ENCODE peak calls at places on chromosomes 6 and 20, in ten cellular contexts. One of them, this sample, is unnamed.

GRCh38 chr6:25006565-25007001 is 70.8 kb upstream of the RIPOR2 start:
- DNase-seq in GM10248: peak; percentile 26
- DNase-seq in effector memory CD8-positive, alpha-beta T cell: no peak
- DNase-seq in endodermal cell: no peak
- DNase-seq in CD14-positive monocyte: peak; percentile 86
- DNase-seq in astrocyte of the spinal cord: peak; percentile 45
- DNase-seq in H4: peak; percentile 29
- DNase-seq in NCI-H446 treated with DMSO at 0.1 percent for 48 hours: no peak
- DNase-seq in T1000: no peak
- DNase-seq in NCI-H1092 treated with DMSO at 0.1 percent for 48 hours: no peak
- DNase-seq in this sample: no peak

GRCh38 chr6:73866305-73866704 is 170.3 kb downstream of the CD109 start:
- DNase-seq in GM10248: no peak
- DNase-seq in effector memory CD8-positive, alpha-beta T cell: no peak
- DNase-seq in endodermal cell: no peak
- DNase-seq in CD14-positive monocyte: no peak
- DNase-seq in astrocyte of the spinal cord: no peak
- DNase-seq in H4: no peak
- DNase-seq in NCI-H446 treated with DMSO at 0.1 percent for 48 hours: no peak
- DNase-seq in T1000: no peak
- DNase-seq in NCI-H1092 treated with DMSO at 0.1 percent for 48 hours: no peak
- DNase-seq in this sample: no peak

GRCh38 chr6:128500017-128500416 is 20.4 kb downstream of the PTPRK start:
- DNase-seq in GM10248: no peak
- DNase-seq in effector memory CD8-positive, alpha-beta T cell: no peak
- DNase-seq in endodermal cell: no peak
- DNase-seq in CD14-positive monocyte: no peak
- DNase-seq in astrocyte of the spinal cord: no peak
- DNase-seq in H4: no peak
- DNase-seq in NCI-H446 treated with DMSO at 0.1 percent for 48 hours: no peak
- DNase-seq in T1000: no peak
- DNase-seq in NCI-H1092 treated with DMSO at 0.1 percent for 48 hours: no peak
- DNase-seq in this sample: no peak

GRCh38 chr6:158322724-158323560 is 10.7 kb downstream of the TULP4 start:
- DNase-seq in GM10248: peak; percentile 41
- DNase-seq in effector memory CD8-positive, alpha-beta T cell: no peak
- DNase-seq in endodermal cell: no peak
- DNase-seq in CD14-positive monocyte: no peak
- DNase-seq in astrocyte of the spinal cord: peak; percentile 59
- DNase-seq in H4: peak; percentile 9
- DNase-seq in NCI-H446 treated with DMSO at 0.1 percent for 48 hours: no peak
- DNase-seq in T1000: no peak
- DNase-seq in NCI-H1092 treated with DMSO at 0.1 percent for 48 hours: no peak
- DNase-seq in this sample: no peak

GRCh38 chr6:33297956-33298772 is 578 bp downstream of the RGL2 start:
- DNase-seq in GM10248: peak; percentile 85
- DNase-seq in effector memory CD8-positive, alpha-beta T cell: peak; percentile 54
- DNase-seq in endodermal cell: peak; percentile 95
- DNase-seq in CD14-positive monocyte: peak; percentile 82
- DNase-seq in astrocyte of the spinal cord: peak; percentile 73
- DNase-seq in H4: peak; percentile 63
- DNase-seq in NCI-H446 treated with DMSO at 0.1 percent for 48 hours: no peak
- DNase-seq in T1000: peak; percentile 79
- DNase-seq in NCI-H1092 treated with DMSO at 0.1 percent for 48 hours: peak; percentile 4
- DNase-seq in this sample: peak; percentile 79

GRCh38 chr20:36613974-36614373 is 8.4 kb downstream of the RAB5IF start:
- DNase-seq in GM10248: no peak
- DNase-seq in effector memory CD8-positive, alpha-beta T cell: no peak
- DNase-seq in endodermal cell: no peak
- DNase-seq in CD14-positive monocyte: no peak
- DNase-seq in astrocyte of the spinal cord: no peak
- DNase-seq in H4: no peak
- DNase-seq in NCI-H446 treated with DMSO at 0.1 percent for 48 hours: no peak
- DNase-seq in T1000: no peak
- DNase-seq in NCI-H1092 treated with DMSO at 0.1 percent for 48 hours: peak; percentile 13
- DNase-seq in this sample: no peak

GRCh38 chr6:142605922-142606321 is 304.1 kb downstream of the ADGRG6 start:
- DNase-seq in GM10248: no peak
- DNase-seq in effector memory CD8-positive, alpha-beta T cell: no peak
- DNase-seq in endodermal cell: no peak
- DNase-seq in CD14-positive monocyte: no peak
- DNase-seq in astrocyte of the spinal cord: peak; percentile 57
- DNase-seq in H4: peak; percentile 34
- DNase-seq in NCI-H446 treated with DMSO at 0.1 percent for 48 hours: no peak
- DNase-seq in T1000: no peak
- DNase-seq in NCI-H1092 treated with DMSO at 0.1 percent for 48 hours: no peak
- DNase-seq in this sample: no peak

GRCh38 chr6:79869184-79869583 is 78.2 kb downstream of the ELOVL4 start:
- DNase-seq in GM10248: no peak
- DNase-seq in effector memory CD8-positive, alpha-beta T cell: no peak
- DNase-seq in endodermal cell: no peak
- DNase-seq in CD14-positive monocyte: no peak
- DNase-seq in astrocyte of the spinal cord: no peak
- DNase-seq in H4: no peak
- DNase-seq in NCI-H446 treated with DMSO at 0.1 percent for 48 hours: no peak
- DNase-seq in T1000: no peak
- DNase-seq in NCI-H1092 treated with DMSO at 0.1 percent for 48 hours: peak; percentile 50
- DNase-seq in this sample: no peak

GRCh38 chr20:45036044-45036755 is 64.7 kb downstream of the KCNS1 start:
- DNase-seq in GM10248: no peak
- DNase-seq in effector memory CD8-positive, alpha-beta T cell: no peak
- DNase-seq in endodermal cell: no peak
- DNase-seq in CD14-positive monocyte: no peak
- DNase-seq in astrocyte of the spinal cord: peak; percentile 73
- DNase-seq in H4: peak; percentile 68
- DNase-seq in NCI-H446 treated with DMSO at 0.1 percent for 48 hours: no peak
- DNase-seq in T1000: peak; percentile 38
- DNase-seq in NCI-H1092 treated with DMSO at 0.1 percent for 48 hours: no peak
- DNase-seq in this sample: peak; percentile 78

GRCh38 chr6:144248470-144249301 is 36.4 kb upstream of the UTRN start:
- DNase-seq in GM10248: peak; percentile 26
- DNase-seq in effector memory CD8-positive, alpha-beta T cell: no peak
- DNase-seq in endodermal cell: no peak
- DNase-seq in CD14-positive monocyte: no peak
- DNase-seq in astrocyte of the spinal cord: peak; percentile 78
- DNase-seq in H4: peak; percentile 5
- DNase-seq in NCI-H446 treated with DMSO at 0.1 percent for 48 hours: no peak
- DNase-seq in T1000: no peak
- DNase-seq in NCI-H1092 treated with DMSO at 0.1 percent for 48 hours: no peak
- DNase-seq in this sample: no peak

GRCh38 chr6:117265425-117266266 is at the start of gene VGLL2:
- DNase-seq in GM10248: peak; percentile 25
- DNase-seq in effector memory CD8-positive, alpha-beta T cell: no peak
- DNase-seq in endodermal cell: peak; percentile 86
- DNase-seq in CD14-positive monocyte: no peak
- DNase-seq in astrocyte of the spinal cord: peak; percentile 29
- DNase-seq in H4: peak; percentile 32
- DNase-seq in NCI-H446 treated with DMSO at 0.1 percent for 48 hours: no peak
- DNase-seq in T1000: peak; percentile 57
- DNase-seq in NCI-H1092 treated with DMSO at 0.1 percent for 48 hours: no peak
- DNase-seq in this sample: peak; percentile 44

GRCh38 chr6:20169786-20170185 is 42.5 kb downstream of the MBOAT1 start:
- DNase-seq in GM10248: no peak
- DNase-seq in effector memory CD8-positive, alpha-beta T cell: no peak
- DNase-seq in endodermal cell: no peak
- DNase-seq in CD14-positive monocyte: no peak
- DNase-seq in astrocyte of the spinal cord: no peak
- DNase-seq in H4: no peak
- DNase-seq in NCI-H446 treated with DMSO at 0.1 percent for 48 hours: no peak
- DNase-seq in T1000: no peak
- DNase-seq in NCI-H1092 treated with DMSO at 0.1 percent for 48 hours: no peak
- DNase-seq in this sample: no peak

GRCh38 chr6:108762394-108762793 is 85.8 kb upstream of the ARMC2 start:
- DNase-seq in GM10248: no peak
- DNase-seq in effector memory CD8-positive, alpha-beta T cell: no peak
- DNase-seq in endodermal cell: no peak
- DNase-seq in CD14-positive monocyte: no peak
- DNase-seq in astrocyte of the spinal cord: no peak
- DNase-seq in H4: no peak
- DNase-seq in NCI-H446 treated with DMSO at 0.1 percent for 48 hours: no peak
- DNase-seq in T1000: no peak
- DNase-seq in NCI-H1092 treated with DMSO at 0.1 percent for 48 hours: no peak
- DNase-seq in this sample: no peak

GRCh38 chr20:32327087-32327681 is 30.9 kb upstream of the ASXL1 start:
- DNase-seq in GM10248: no peak
- DNase-seq in effector memory CD8-positive, alpha-beta T cell: no peak
- DNase-seq in endodermal cell: no peak
- DNase-seq in CD14-positive monocyte: no peak
- DNase-seq in astrocyte of the spinal cord: peak; percentile 79
- DNase-seq in H4: no peak
- DNase-seq in NCI-H446 treated with DMSO at 0.1 percent for 48 hours: no peak
- DNase-seq in T1000: no peak
- DNase-seq in NCI-H1092 treated with DMSO at 0.1 percent for 48 hours: peak; percentile 26
- DNase-seq in this sample: no peak

GRCh38 chr20:25859649-25860530 is 163.2 kb upstream of the ZNF337 start:
- DNase-seq in GM10248: peak; percentile 42
- DNase-seq in effector memory CD8-positive, alpha-beta T cell: peak; percentile 56
- DNase-seq in endodermal cell: peak; percentile 89
- DNase-seq in CD14-positive monocyte: peak; percentile 70
- DNase-seq in astrocyte of the spinal cord: peak; percentile 35
- DNase-seq in H4: no peak
- DNase-seq in NCI-H446 treated with DMSO at 0.1 percent for 48 hours: peak; percentile 26
- DNase-seq in T1000: peak; percentile 18
- DNase-seq in NCI-H1092 treated with DMSO at 0.1 percent for 48 hours: peak; percentile 70
- DNase-seq in this sample: peak; percentile 84

GRCh38 chr20:62198931-62199330 is 16.1 kb downstream of the MTG2 start:
- DNase-seq in GM10248: no peak
- DNase-seq in effector memory CD8-positive, alpha-beta T cell: no peak
- DNase-seq in endodermal cell: no peak
- DNase-seq in CD14-positive monocyte: no peak
- DNase-seq in astrocyte of the spinal cord: no peak
- DNase-seq in H4: no peak
- DNase-seq in NCI-H446 treated with DMSO at 0.1 percent for 48 hours: no peak
- DNase-seq in T1000: no peak
- DNase-seq in NCI-H1092 treated with DMSO at 0.1 percent for 48 hours: no peak
- DNase-seq in this sample: no peak

GRCh38 chr6:160221423-160221822 is 37.2 kb downstream of the SLC22A2 start:
- DNase-seq in GM10248: no peak
- DNase-seq in effector memory CD8-positive, alpha-beta T cell: no peak
- DNase-seq in endodermal cell: no peak
- DNase-seq in CD14-positive monocyte: no peak
- DNase-seq in astrocyte of the spinal cord: no peak
- DNase-seq in H4: no peak
- DNase-seq in NCI-H446 treated with DMSO at 0.1 percent for 48 hours: no peak
- DNase-seq in T1000: no peak
- DNase-seq in NCI-H1092 treated with DMSO at 0.1 percent for 48 hours: peak; percentile 66
- DNase-seq in this sample: no peak

GRCh38 chr20:20037960-20038359 is 14.3 kb downstream of the CRNKL1 start:
- DNase-seq in GM10248: no peak
- DNase-seq in effector memory CD8-positive, alpha-beta T cell: no peak
- DNase-seq in endodermal cell: no peak
- DNase-seq in CD14-positive monocyte: no peak
- DNase-seq in astrocyte of the spinal cord: peak; percentile 35
- DNase-seq in H4: peak; percentile 38
- DNase-seq in NCI-H446 treated with DMSO at 0.1 percent for 48 hours: no peak
- DNase-seq in T1000: no peak
- DNase-seq in NCI-H1092 treated with DMSO at 0.1 percent for 48 hours: no peak
- DNase-seq in this sample: peak; percentile 53

GRCh38 chr20:5729348-5729747 is 20.9 kb upstream of the SHLD1 start:
- DNase-seq in GM10248: no peak
- DNase-seq in effector memory CD8-positive, alpha-beta T cell: no peak
- DNase-seq in endodermal cell: no peak
- DNase-seq in CD14-positive monocyte: no peak
- DNase-seq in astrocyte of the spinal cord: no peak
- DNase-seq in H4: peak; percentile 62
- DNase-seq in NCI-H446 treated with DMSO at 0.1 percent for 48 hours: no peak
- DNase-seq in T1000: no peak
- DNase-seq in NCI-H1092 treated with DMSO at 0.1 percent for 48 hours: no peak
- DNase-seq in this sample: peak; percentile 5

GRCh38 chr6:33604941-33605854 is 15.9 kb upstream of the ITPR3 start:
- DNase-seq in GM10248: no peak
- DNase-seq in effector memory CD8-positive, alpha-beta T cell: no peak
- DNase-seq in endodermal cell: no peak
- DNase-seq in CD14-positive monocyte: no peak
- DNase-seq in astrocyte of the spinal cord: no peak
- DNase-seq in H4: no peak
- DNase-seq in NCI-H446 treated with DMSO at 0.1 percent for 48 hours: no peak
- DNase-seq in T1000: peak; percentile 9
- DNase-seq in NCI-H1092 treated with DMSO at 0.1 percent for 48 hours: no peak
- DNase-seq in this sample: no peak

This sample was measured in SJSA1.